ENCODE peak calls at places on chromosomes 13 and 19, in seven cellular contexts. One of them, this sample, is unnamed. For H3K4me1, the result is how much of the 10 kb centered on the place peaks cover.

GRCh38 chr13:103002279-103002678 is 63.9 kb downstream of the SLC10A2 start:
- DNase-seq in GM12878: no peak
- DNase-seq in gastrocnemius medialis: no peak
- DNase-seq in spleen: no peak
- DNase-seq in HCT116: no peak
- DNase-seq in right lobe of liver: no peak
- DNase-seq in heart left ventricle: no peak
- DNase-seq in this sample: no peak

GRCh38 chr19:4448147-4448985 is 9.2 kb downstream of the UBXN6 start:
- DNase-seq in heart left ventricle: no peak
- DNase-seq in HCT116: no peak
- DNase-seq in right lobe of liver: peak
- DNase-seq in GM12878: no peak
- DNase-seq in gastrocnemius medialis: peak
- DNase-seq in spleen: no peak
- DNase-seq in this sample: peak

GRCh38 chr13:106714271-106714670 is 146.3 kb upstream of the ARGLU1 start:
- DNase-seq in spleen: no peak
- DNase-seq in GM12878: no peak
- DNase-seq in HCT116: no peak
- DNase-seq in gastrocnemius medialis: no peak
- DNase-seq in right lobe of liver: no peak
- DNase-seq in heart left ventricle: no peak
- DNase-seq in this sample: no peak

GRCh38 chr13:91572944-91573535 is 174.6 kb downstream of the GPC5 start:
- DNase-seq in heart left ventricle: no peak
- DNase-seq in GM12878: no peak
- DNase-seq in spleen: no peak
- DNase-seq in gastrocnemius medialis: no peak
- DNase-seq in right lobe of liver: no peak
- DNase-seq in HCT116: no peak
- DNase-seq in this sample: no peak

GRCh38 chr13:34411177-34411576 is 530.9 kb upstream of the NBEA start:
- DNase-seq in spleen: no peak
- DNase-seq in heart left ventricle: no peak
- DNase-seq in right lobe of liver: no peak
- DNase-seq in gastrocnemius medialis: no peak
- DNase-seq in HCT116: no peak
- DNase-seq in GM12878: no peak
- DNase-seq in this sample: no peak

GRCh38 chr13:65378943-65379519 is 1851.1 kb downstream of the PCDH9 start:
- DNase-seq in right lobe of liver: no peak
- DNase-seq in HCT116: peak
- DNase-seq in spleen: no peak
- DNase-seq in heart left ventricle: no peak
- DNase-seq in GM12878: no peak
- DNase-seq in gastrocnemius medialis: no peak
- DNase-seq in this sample: no peak

GRCh38 chr13:41706189-41706588 is 248.8 kb downstream of the RGCC start:
- DNase-seq in gastrocnemius medialis: no peak
- DNase-seq in spleen: no peak
- DNase-seq in HCT116: no peak
- DNase-seq in right lobe of liver: no peak
- DNase-seq in heart left ventricle: no peak
- DNase-seq in GM12878: no peak
- DNase-seq in this sample: no peak

GRCh38 chr13:44174769-44175425 is 198.7 kb upstream of the SERP2 start:
- DNase-seq in right lobe of liver: no peak
- DNase-seq in gastrocnemius medialis: no peak
- DNase-seq in GM12878: no peak
- DNase-seq in spleen: no peak
- DNase-seq in HCT116: no peak
- DNase-seq in heart left ventricle: no peak
- DNase-seq in this sample: no peak

GRCh38 chr19:14472202-14472961 is 2.8 kb downstream of the PTGER1 start:
- DNase-seq in gastrocnemius medialis: no peak
- DNase-seq in GM12878: no peak
- DNase-seq in spleen: peak
- DNase-seq in HCT116: peak
- DNase-seq in heart left ventricle: peak
- DNase-seq in right lobe of liver: no peak
- DNase-seq in this sample: peak

GRCh38 chr13:33639158-33639557 is 178.8 kb upstream of the RFC3 start:
- DNase-seq in HCT116: no peak
- DNase-seq in right lobe of liver: no peak
- DNase-seq in gastrocnemius medialis: peak
- DNase-seq in heart left ventricle: no peak
- DNase-seq in GM12878: no peak
- DNase-seq in spleen: no peak
- DNase-seq in this sample: peak

GRCh38 chr13:20174656-20175405 is 14.0 kb upstream of the GJA3 start:
- DNase-seq in right lobe of liver: no peak
- DNase-seq in heart left ventricle: peak
- DNase-seq in gastrocnemius medialis: peak
- DNase-seq in spleen: no peak
- DNase-seq in HCT116: peak
- DNase-seq in GM12878: peak
- DNase-seq in this sample: peak

GRCh38 chr13:23510544-23510916 is 59.7 kb upstream of the TNFRSF19 start:
- DNase-seq in GM12878: no peak
- DNase-seq in HCT116: no peak
- DNase-seq in spleen: no peak
- DNase-seq in heart left ventricle: no peak
- DNase-seq in gastrocnemius medialis: no peak
- DNase-seq in right lobe of liver: no peak
- DNase-seq in this sample: no peak

GRCh38 chr13:34567558-34567957 is 374.5 kb upstream of the NBEA start:
- DNase-seq in spleen: no peak
- DNase-seq in HCT116: no peak
- DNase-seq in GM12878: no peak
- DNase-seq in gastrocnemius medialis: no peak
- DNase-seq in right lobe of liver: no peak
- DNase-seq in heart left ventricle: no peak
- DNase-seq in this sample: peak

GRCh38 chr19:7657047-7657779 is 11.6 kb upstream of the RETN start:
- DNase-seq in spleen: no peak
- DNase-seq in gastrocnemius medialis: no peak
- DNase-seq in heart left ventricle: no peak
- DNase-seq in right lobe of liver: no peak
- DNase-seq in HCT116: no peak
- DNase-seq in GM12878: no peak
- DNase-seq in this sample: no peak

GRCh38 chr13:87003265-87003664 is 667.9 kb upstream of the SLITRK5 start:
- DNase-seq in right lobe of liver: no peak
- DNase-seq in heart left ventricle: no peak
- DNase-seq in GM12878: no peak
- DNase-seq in gastrocnemius medialis: no peak
- DNase-seq in spleen: no peak
- DNase-seq in HCT116: no peak
- DNase-seq in this sample: no peak

GRCh38 chr19:9935409-9936062 is 779 bp downstream of the OLFM2 start:
- DNase-seq in spleen: no peak
- DNase-seq in HCT116: no peak
- DNase-seq in right lobe of liver: no peak
- DNase-seq in GM12878: no peak
- DNase-seq in gastrocnemius medialis: no peak
- DNase-seq in heart left ventricle: no peak
- DNase-seq in this sample: peak

GRCh38 chr13:90360785-90361184 is 986.7 kb upstream of the MIR17HG start:
- DNase-seq in HCT116: no peak
- DNase-seq in GM12878: no peak
- DNase-seq in gastrocnemius medialis: no peak
- DNase-seq in right lobe of liver: no peak
- DNase-seq in heart left ventricle: no peak
- DNase-seq in spleen: no peak
- DNase-seq in this sample: no peak

GRCh38 chr19:55341191-55342043 is 1.7 kb downstream of the KMT5C start:
- DNase-seq in right lobe of liver: no peak
- DNase-seq in gastrocnemius medialis: no peak
- DNase-seq in spleen: no peak
- DNase-seq in HCT116: peak
- DNase-seq in heart left ventricle: peak
- DNase-seq in GM12878: no peak
- DNase-seq in this sample: peak

GRCh38 chr13:48731957-48732569 is 78.3 kb downstream of the CYSLTR2 start:
- DNase-seq in heart left ventricle: no peak
- DNase-seq in GM12878: no peak
- DNase-seq in gastrocnemius medialis: no peak
- DNase-seq in right lobe of liver: peak
- DNase-seq in spleen: peak
- DNase-seq in HCT116: peak
- DNase-seq in this sample: peak

GRCh38 chr19:47445937-47446402 is 25.7 kb downstream of the SLC8A2 start:
- DNase-seq in HCT116: no peak
- DNase-seq in spleen: peak
- DNase-seq in heart left ventricle: no peak
- DNase-seq in GM12878: no peak
- DNase-seq in right lobe of liver: no peak
- DNase-seq in gastrocnemius medialis: no peak
- DNase-seq in this sample: peak

GRCh38 chr19:28855216-28855615 is 357.7 kb downstream of the UQCRFS1 start:
- DNase-seq in heart left ventricle: no peak
- DNase-seq in right lobe of liver: no peak
- DNase-seq in HCT116: no peak
- DNase-seq in spleen: no peak
- DNase-seq in gastrocnemius medialis: no peak
- DNase-seq in GM12878: no peak
- DNase-seq in this sample: no peak

GRCh38 chr19:44367024-44367423 is 10.5 kb upstream of the ZNF112 start:
- DNase-seq in heart left ventricle: peak
- DNase-seq in GM12878: no peak
- DNase-seq in spleen: no peak
- DNase-seq in HCT116: no peak
- DNase-seq in gastrocnemius medialis: no peak
- DNase-seq in right lobe of liver: no peak
- DNase-seq in this sample: no peak

DNA sequence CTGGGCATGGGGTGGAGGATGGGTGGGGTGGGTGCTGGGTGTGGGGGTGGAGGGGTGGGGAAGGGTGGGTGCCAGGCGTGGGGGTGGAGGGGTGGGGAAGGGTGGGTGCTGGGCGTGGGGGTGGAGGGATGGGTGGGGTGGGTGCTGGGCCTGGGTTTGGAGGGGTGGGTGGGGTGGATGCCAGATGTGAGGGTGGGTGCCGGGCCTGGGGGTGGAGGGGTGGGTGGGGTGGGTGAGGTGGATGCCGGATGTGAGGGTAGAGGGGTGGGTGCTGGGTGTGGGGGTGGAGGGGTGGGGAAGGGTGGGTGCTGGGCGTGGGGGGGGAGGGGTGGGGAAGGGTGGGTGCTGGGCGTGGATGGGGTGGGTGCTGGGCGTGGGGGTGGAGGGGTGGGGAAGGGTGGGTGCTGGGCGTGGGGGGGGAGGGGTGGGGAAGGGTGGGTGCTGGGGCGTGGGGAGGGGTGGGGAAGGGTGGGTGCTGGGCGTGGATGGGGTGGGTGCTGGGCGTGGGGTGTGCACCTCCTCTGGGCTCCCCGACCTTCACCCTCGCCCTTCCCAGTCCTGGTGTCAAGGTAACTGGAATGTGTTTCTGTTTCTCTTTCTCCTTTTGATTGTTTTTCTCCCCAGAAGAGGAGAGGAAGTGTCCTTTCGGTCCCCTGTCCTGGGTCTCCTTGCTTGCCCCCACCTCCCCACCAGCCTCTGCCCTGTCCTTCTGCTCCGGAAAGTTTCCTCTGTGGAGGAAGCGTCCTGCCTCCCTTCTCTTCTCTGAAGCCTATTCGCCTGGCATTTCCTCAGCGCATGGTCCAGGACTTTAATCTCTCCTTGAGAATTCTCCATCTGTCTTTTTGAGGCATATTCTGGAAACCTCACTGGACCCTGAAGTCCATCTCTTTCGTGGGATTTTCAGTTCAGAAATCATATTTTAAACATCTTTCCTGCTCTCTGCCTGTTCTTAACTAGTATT is 22.9 kb upstream of the CFAP97D2 start:
- DNase-seq in gastrocnemius medialis: no peak
- DNase-seq in heart left ventricle: no peak
- DNase-seq in spleen: no peak
- DNase-seq in HCT116: no peak
- DNase-seq in right lobe of liver: no peak
- DNase-seq in GM12878: no peak
- DNase-seq in this sample: no peak
- H3K4me1 ChIP-seq in gastrocnemius medialis: under half
- H3K4me1 ChIP-seq in heart left ventricle: under half
- H3K4me1 ChIP-seq in spleen: under half
- H3K4me1 ChIP-seq in HCT116: under half
- H3K4me1 ChIP-seq in right lobe of liver: under half
- H3K4me1 ChIP-seq in GM12878: under half
- H3K4me1 ChIP-seq in this sample: under half

DNA sequence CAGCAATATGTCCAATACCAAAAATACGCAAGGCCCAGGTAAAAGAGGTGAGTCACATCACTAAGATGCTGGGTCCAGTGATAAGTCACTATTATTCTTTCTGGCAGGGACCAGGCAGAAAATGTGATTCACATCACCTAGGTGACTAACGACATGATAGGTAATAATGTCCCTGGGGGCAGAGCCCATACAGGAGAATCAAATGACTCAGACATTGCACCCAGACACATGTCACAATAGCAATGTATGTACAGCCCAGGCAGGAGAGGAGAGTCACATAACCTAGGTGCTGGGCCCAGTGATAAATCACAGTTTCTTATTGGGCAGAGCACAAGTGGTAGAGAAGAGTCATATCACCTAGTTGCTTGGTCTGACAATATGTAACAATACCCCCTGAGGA is 28.9 kb upstream of the ZNF729 start:
- DNase-seq in spleen: no peak
- DNase-seq in heart left ventricle: no peak
- DNase-seq in GM12878: no peak
- DNase-seq in gastrocnemius medialis: no peak
- DNase-seq in right lobe of liver: no peak
- DNase-seq in HCT116: no peak
- DNase-seq in this sample: no peak
- H3K4me3 ChIP-seq in spleen: no peak
- H3K4me3 ChIP-seq in heart left ventricle: no peak
- H3K4me3 ChIP-seq in GM12878: no peak
- H3K4me3 ChIP-seq in gastrocnemius medialis: no peak
- H3K4me3 ChIP-seq in right lobe of liver: no peak
- H3K4me3 ChIP-seq in HCT116: no peak
- H3K4me3 ChIP-seq in this sample: no peak

GRCh38 chr13:30865131-30866009 is 40.7 kb upstream of the MEDAG start:
- DNase-seq in heart left ventricle: peak
- DNase-seq in GM12878: no peak
- DNase-seq in right lobe of liver: peak
- DNase-seq in gastrocnemius medialis: peak
- DNase-seq in HCT116: peak
- DNase-seq in spleen: peak
- DNase-seq in this sample: peak
- TF ChIP-seq POLR2A in heart left ventricle: no peak
- TF ChIP-seq POLR2A in GM12878: no peak
- TF ChIP-seq POLR2A in right lobe of liver: no peak
- TF ChIP-seq POLR2A in gastrocnemius medialis: no peak
- TF ChIP-seq POLR2A in HCT116: no peak
- TF ChIP-seq POLR2A in spleen: no peak
- TF ChIP-seq POLR2A in this sample: no peak

DNA sequence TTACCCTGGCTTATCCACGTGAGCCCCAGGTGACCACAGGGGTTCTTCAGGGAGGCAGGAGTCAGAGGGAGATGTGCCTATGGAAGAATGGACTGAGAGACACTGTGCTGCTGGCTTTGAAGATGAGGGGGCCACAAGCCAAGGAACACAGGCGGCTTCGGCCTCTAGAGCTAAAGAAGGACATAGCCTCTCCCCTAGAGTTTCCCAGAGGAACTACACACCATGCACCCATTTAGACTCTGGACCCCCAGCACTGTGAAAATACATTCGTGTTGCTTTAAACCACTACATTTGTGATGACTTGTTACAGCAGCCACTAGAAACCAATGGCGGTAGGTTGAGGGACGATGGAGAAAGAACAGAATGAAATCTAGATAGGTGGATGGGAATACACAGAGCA is 13.7 kb upstream of the ATF5 start:
- DNase-seq in HCT116: no peak
- DNase-seq in spleen: no peak
- DNase-seq in gastrocnemius medialis: no peak
- DNase-seq in GM12878: no peak
- DNase-seq in right lobe of liver: no peak
- DNase-seq in heart left ventricle: no peak
- DNase-seq in this sample: no peak
- H3K4me1 ChIP-seq in HCT116: under half
- H3K4me1 ChIP-seq in spleen: under half
- H3K4me1 ChIP-seq in gastrocnemius medialis: under half
- H3K4me1 ChIP-seq in GM12878: under half
- H3K4me1 ChIP-seq in right lobe of liver: under half
- H3K4me1 ChIP-seq in heart left ventricle: under half
- H3K4me1 ChIP-seq in this sample: under half

This sample was measured in body of pancreas.